ENCODE peak calls at places on chromosomes 11 and 22, in six cellular contexts. One of them, this sample, is unnamed.

GRCh38 chr11:108009497-108010360 is 1.0 kb downstream of the CUL5 start:
- DNase-seq in mesendoderm: peak
- DNase-seq in IMR-90: no peak
- DNase-seq in trophoblast cell: peak
- DNase-seq in H9: no peak
- DNase-seq in mesenchymal stem cell: peak
- DNase-seq in this sample: no peak

GRCh38 chr11:124586247-124586860 is 16.6 kb downstream of the OR8A1 start:
- DNase-seq in mesenchymal stem cell: peak
- DNase-seq in IMR-90: peak
- DNase-seq in trophoblast cell: peak
- DNase-seq in mesendoderm: peak
- DNase-seq in H9: peak
- DNase-seq in this sample: peak

GRCh38 chr11:1269957-1270356 is 39.5 kb downstream of the TOLLIP start:
- DNase-seq in trophoblast cell: no peak
- DNase-seq in mesendoderm: no peak
- DNase-seq in IMR-90: no peak
- DNase-seq in H9: no peak
- DNase-seq in mesenchymal stem cell: no peak
- DNase-seq in this sample: no peak

GRCh38 chr11:118001494-118001971 is 15.3 kb downstream of the IL10RA start:
- DNase-seq in trophoblast cell: no peak
- DNase-seq in H9: no peak
- DNase-seq in mesenchymal stem cell: no peak
- DNase-seq in mesendoderm: no peak
- DNase-seq in IMR-90: no peak
- DNase-seq in this sample: no peak

GRCh38 chr11:46330887-46331652 is 16.2 kb upstream of the DGKZ start:
- DNase-seq in H9: no peak
- DNase-seq in mesenchymal stem cell: peak
- DNase-seq in mesendoderm: no peak
- DNase-seq in trophoblast cell: no peak
- DNase-seq in IMR-90: no peak
- DNase-seq in this sample: no peak

GRCh38 chr11:28400236-28401100 is 292.3 kb downstream of the METTL15 start:
- DNase-seq in H9: no peak
- DNase-seq in mesenchymal stem cell: peak
- DNase-seq in IMR-90: peak
- DNase-seq in trophoblast cell: peak
- DNase-seq in mesendoderm: peak
- DNase-seq in this sample: no peak

GRCh38 chr22:21866821-21867527 is 471 bp downstream of the MAPK1 start:
- DNase-seq in trophoblast cell: peak
- DNase-seq in H9: no peak
- DNase-seq in mesenchymal stem cell: no peak
- DNase-seq in IMR-90: no peak
- DNase-seq in mesendoderm: peak
- DNase-seq in this sample: peak

GRCh38 chr11:106990322-106990721 is 28.0 kb downstream of the GUCY1A2 start:
- DNase-seq in trophoblast cell: no peak
- DNase-seq in IMR-90: no peak
- DNase-seq in H9: no peak
- DNase-seq in mesendoderm: no peak
- DNase-seq in mesenchymal stem cell: no peak
- DNase-seq in this sample: no peak

GRCh38 chr11:12777208-12777874 is 103.1 kb downstream of the TEAD1 start:
- DNase-seq in mesendoderm: no peak
- DNase-seq in IMR-90: peak
- DNase-seq in H9: no peak
- DNase-seq in trophoblast cell: no peak
- DNase-seq in mesenchymal stem cell: peak
- DNase-seq in this sample: no peak

GRCh38 chr11:66050581-66051231 is 1.5 kb upstream of the SF3B2 start:
- DNase-seq in trophoblast cell: no peak
- DNase-seq in IMR-90: no peak
- DNase-seq in mesendoderm: peak
- DNase-seq in H9: no peak
- DNase-seq in mesenchymal stem cell: no peak
- DNase-seq in this sample: no peak

GRCh38 chr11:66047541-66048365 is 1.2 kb downstream of the GAL3ST3 start:
- DNase-seq in mesenchymal stem cell: no peak
- DNase-seq in IMR-90: no peak
- DNase-seq in trophoblast cell: no peak
- DNase-seq in H9: no peak
- DNase-seq in mesendoderm: no peak
- DNase-seq in this sample: no peak

GRCh38 chr11:66046901-66047300 is 2.1 kb downstream of the GAL3ST3 start:
- DNase-seq in mesendoderm: no peak
- DNase-seq in trophoblast cell: no peak
- DNase-seq in mesenchymal stem cell: no peak
- DNase-seq in H9: no peak
- DNase-seq in IMR-90: no peak
- DNase-seq in this sample: no peak

GRCh38 chr11:66051371-66051765 is 796 bp upstream of the SF3B2 start:
- DNase-seq in trophoblast cell: peak
- DNase-seq in H9: no peak
- DNase-seq in IMR-90: no peak
- DNase-seq in mesendoderm: no peak
- DNase-seq in mesenchymal stem cell: no peak
- DNase-seq in this sample: no peak

GRCh38 chr11:66048525-66049313 is at the start of gene GAL3ST3:
- DNase-seq in mesendoderm: peak
- DNase-seq in H9: peak
- DNase-seq in mesenchymal stem cell: no peak
- DNase-seq in trophoblast cell: no peak
- DNase-seq in IMR-90: no peak
- DNase-seq in this sample: peak
- H2BK120ac ChIP-seq in mesendoderm: no peak
- H2BK120ac ChIP-seq in H9: no peak
- H2BK120ac ChIP-seq in mesenchymal stem cell: no peak
- H2BK120ac ChIP-seq in trophoblast cell: no peak
- H2BK120ac ChIP-seq in IMR-90: no peak
- H2BK120ac ChIP-seq in this sample: peak

DNA sequence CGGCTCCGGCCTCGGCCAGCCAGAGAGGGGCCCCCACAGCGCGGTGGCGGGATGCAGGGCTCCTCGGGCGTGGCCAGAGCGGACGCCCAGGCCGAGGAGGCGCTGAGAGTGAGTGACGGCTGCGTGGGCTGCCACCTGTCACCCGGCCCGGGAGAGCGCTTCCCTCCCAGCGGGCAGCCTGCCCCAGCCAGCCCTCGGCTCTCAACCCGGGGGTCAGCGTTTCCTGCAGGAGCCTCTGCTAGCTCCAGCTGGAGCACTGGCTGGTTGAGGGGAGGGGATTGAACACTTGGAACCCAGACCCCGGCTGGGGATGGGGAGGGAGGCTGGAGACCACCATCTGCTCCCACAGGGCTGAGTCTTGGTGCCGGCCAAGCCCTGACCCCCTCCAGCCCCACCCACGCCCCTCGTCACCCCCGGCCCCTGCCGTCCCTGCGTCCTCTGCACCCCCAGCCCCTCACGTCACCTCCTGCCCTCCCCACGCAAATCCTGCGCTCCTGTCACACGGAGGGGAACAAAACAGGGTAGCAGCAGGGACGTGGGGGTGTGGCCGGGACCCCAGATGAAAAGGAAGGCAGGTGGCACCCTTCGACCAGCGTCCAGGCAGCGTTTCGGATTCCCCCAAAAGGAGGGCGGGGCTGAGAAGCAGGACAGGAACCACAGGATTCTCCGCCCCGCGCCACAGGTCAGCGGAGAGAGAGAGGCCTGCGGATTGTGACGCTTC is 156.9 kb downstream of the BRD1 start:
- DNase-seq in trophoblast cell: no peak
- DNase-seq in H9: peak
- DNase-seq in mesendoderm: peak
- DNase-seq in mesenchymal stem cell: no peak
- DNase-seq in IMR-90: no peak
- DNase-seq in this sample: peak
- H3K23ac ChIP-seq in trophoblast cell: no peak
- H3K23ac ChIP-seq in H9: no peak
- H3K23ac ChIP-seq in mesendoderm: no peak
- H3K23ac ChIP-seq in mesenchymal stem cell: no peak
- H3K23ac ChIP-seq in IMR-90: no peak
- H3K23ac ChIP-seq in this sample: peak

GRCh38 chr11:134371436-134372185 is 39.8 kb downstream of the GLB1L2 start:
- DNase-seq in mesendoderm: no peak
- DNase-seq in mesenchymal stem cell: no peak
- DNase-seq in IMR-90: no peak
- DNase-seq in trophoblast cell: no peak
- DNase-seq in H9: no peak
- DNase-seq in this sample: no peak
- H3K18ac ChIP-seq in mesendoderm: no peak
- H3K18ac ChIP-seq in mesenchymal stem cell: no peak
- H3K18ac ChIP-seq in IMR-90: no peak
- H3K18ac ChIP-seq in trophoblast cell: no peak
- H3K18ac ChIP-seq in H9: no peak
- H3K18ac ChIP-seq in this sample: no peak

GRCh38 chr11:69524291-69524882 is 42.9 kb downstream of the LINC01488 start:
- DNase-seq in mesenchymal stem cell: peak
- DNase-seq in H9: peak
- DNase-seq in mesendoderm: peak
- DNase-seq in IMR-90: peak
- DNase-seq in trophoblast cell: no peak
- DNase-seq in this sample: no peak

GRCh38 chr11:69518081-69518950 is 36.9 kb downstream of the LINC01488 start:
- DNase-seq in H9: no peak
- DNase-seq in trophoblast cell: no peak
- DNase-seq in IMR-90: peak
- DNase-seq in mesenchymal stem cell: no peak
- DNase-seq in mesendoderm: no peak
- DNase-seq in this sample: no peak

GRCh38 chr11:69523453-69523852 is 42.0 kb downstream of the LINC01488 start:
- DNase-seq in H9: no peak
- DNase-seq in IMR-90: no peak
- DNase-seq in trophoblast cell: no peak
- DNase-seq in mesendoderm: no peak
- DNase-seq in mesenchymal stem cell: no peak
- DNase-seq in this sample: no peak

GRCh38 chr11:69520186-69520585 is 38.7 kb downstream of the LINC01488 start:
- DNase-seq in H9: no peak
- DNase-seq in IMR-90: peak
- DNase-seq in mesenchymal stem cell: no peak
- DNase-seq in trophoblast cell: no peak
- DNase-seq in mesendoderm: no peak
- DNase-seq in this sample: no peak

GRCh38 chr11:69521461-69521860 is 40.0 kb downstream of the LINC01488 start:
- DNase-seq in IMR-90: no peak
- DNase-seq in trophoblast cell: no peak
- DNase-seq in H9: peak
- DNase-seq in mesenchymal stem cell: no peak
- DNase-seq in mesendoderm: peak
- DNase-seq in this sample: no peak
- H2BK120ac ChIP-seq in IMR-90: no peak
- H2BK120ac ChIP-seq in trophoblast cell: no peak
- H2BK120ac ChIP-seq in H9: no peak
- H2BK120ac ChIP-seq in mesenchymal stem cell: no peak
- H2BK120ac ChIP-seq in mesendoderm: no peak
- H2BK120ac ChIP-seq in this sample: no peak

DNA sequence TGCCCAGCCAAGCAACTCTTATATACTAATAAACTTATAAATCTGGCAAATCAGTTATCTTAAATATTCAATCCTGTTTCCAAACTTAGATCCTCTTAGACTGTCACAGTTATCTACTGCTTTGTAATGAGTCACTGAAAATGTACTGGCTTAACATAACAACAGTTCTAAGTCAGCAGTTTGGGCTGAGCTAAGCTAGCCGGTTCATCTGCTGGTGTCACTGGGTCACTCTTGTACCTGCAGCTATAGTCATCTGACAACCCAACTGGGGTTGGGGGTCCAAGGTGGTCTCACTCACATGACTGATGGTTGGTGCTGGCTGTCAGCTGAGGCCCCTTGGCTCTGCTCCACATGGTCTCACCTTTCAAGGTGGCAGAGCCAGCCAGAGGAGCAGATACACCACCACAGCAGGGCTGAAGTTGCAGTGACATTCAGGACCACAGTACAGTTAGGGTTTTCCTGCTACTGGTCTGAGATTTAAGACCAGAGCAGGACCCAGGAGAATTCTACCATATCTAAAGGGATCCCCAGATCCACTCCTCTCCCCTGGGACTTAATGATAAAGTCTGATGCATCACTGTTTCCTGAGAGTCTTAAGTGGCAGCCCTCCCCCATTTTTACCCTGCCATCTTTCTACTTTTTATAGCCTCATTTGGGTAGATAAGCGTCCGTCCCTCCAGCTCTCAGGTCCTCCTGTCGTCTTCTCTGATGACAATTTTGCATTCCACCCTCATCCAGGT is 7.9 kb upstream of the MACROD1 start:
- DNase-seq in IMR-90: peak
- DNase-seq in mesendoderm: no peak
- DNase-seq in H9: no peak
- DNase-seq in mesenchymal stem cell: peak
- DNase-seq in trophoblast cell: no peak
- DNase-seq in this sample: no peak
- H3K23ac ChIP-seq in IMR-90: no peak
- H3K23ac ChIP-seq in mesendoderm: no peak
- H3K23ac ChIP-seq in H9: no peak
- H3K23ac ChIP-seq in mesenchymal stem cell: no peak
- H3K23ac ChIP-seq in trophoblast cell: no peak
- H3K23ac ChIP-seq in this sample: no peak

GRCh38 chr11:10348650-10349280 is 43.9 kb downstream of the ADM start:
- DNase-seq in IMR-90: peak
- DNase-seq in trophoblast cell: peak
- DNase-seq in mesendoderm: peak
- DNase-seq in mesenchymal stem cell: peak
- DNase-seq in H9: no peak
- DNase-seq in this sample: no peak
- H3K18ac ChIP-seq in IMR-90: peak
- H3K18ac ChIP-seq in trophoblast cell: no peak
- H3K18ac ChIP-seq in mesendoderm: peak
- H3K18ac ChIP-seq in mesenchymal stem cell: peak
- H3K18ac ChIP-seq in H9: no peak
- H3K18ac ChIP-seq in this sample: no peak

DNA sequence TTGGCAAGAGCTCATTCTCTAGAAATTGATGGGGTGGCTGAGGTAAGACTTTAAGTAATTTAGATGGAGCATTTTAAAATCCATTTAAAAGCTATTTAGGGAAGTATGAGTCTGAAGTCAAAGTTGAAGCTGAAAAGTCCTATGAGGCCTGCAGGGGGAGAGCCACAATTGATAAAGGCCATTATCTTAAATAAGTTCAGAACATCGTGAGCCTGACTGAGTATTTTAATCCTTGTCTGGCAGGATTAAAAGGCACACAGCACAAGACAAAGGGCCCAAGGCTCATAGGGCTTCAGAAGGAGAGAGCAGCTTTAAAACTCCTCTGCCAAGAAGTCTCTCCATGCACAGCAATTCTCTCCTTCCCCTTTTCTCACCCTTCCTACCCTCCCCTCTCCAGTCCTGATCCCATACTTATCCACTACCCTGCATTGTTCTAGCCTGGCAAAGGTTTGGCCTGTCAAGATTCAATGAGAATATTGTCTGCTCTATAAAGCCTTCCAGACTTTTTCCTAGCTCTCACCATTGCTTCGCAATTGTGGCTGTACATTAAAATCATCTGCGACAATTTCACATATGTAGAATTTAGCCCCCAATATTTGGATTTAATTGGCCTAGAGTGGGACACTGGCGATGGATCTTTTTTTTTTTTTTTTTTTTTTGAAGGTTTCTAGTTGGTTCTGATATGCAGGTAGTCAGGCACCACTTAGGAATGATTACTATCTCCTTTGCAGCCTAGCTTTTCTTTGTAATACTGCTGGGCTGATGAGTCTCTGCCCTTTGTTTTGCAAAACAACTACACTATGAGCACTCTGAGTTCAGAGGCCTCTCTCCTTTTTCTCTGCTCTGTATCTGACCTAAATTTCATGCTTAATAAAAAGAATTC is 1312.8 kb downstream of the FAM181B start:
- DNase-seq in IMR-90: no peak
- DNase-seq in mesendoderm: peak
- DNase-seq in H9: peak
- DNase-seq in trophoblast cell: no peak
- DNase-seq in mesenchymal stem cell: no peak
- DNase-seq in this sample: peak
- H2BK120ac ChIP-seq in IMR-90: no peak
- H2BK120ac ChIP-seq in mesendoderm: no peak
- H2BK120ac ChIP-seq in H9: no peak
- H2BK120ac ChIP-seq in trophoblast cell: no peak
- H2BK120ac ChIP-seq in mesenchymal stem cell: no peak
- H2BK120ac ChIP-seq in this sample: no peak